ENCODE peak calls at places on chromosomes 1 and 21, in four cellular contexts. One of them, this sample, is unnamed.

GRCh38 chr21:37474342-37474741 is 107.8 kb downstream of the DYRK1A start:
- DNase-seq in hepatocyte: no peak
- DNase-seq in HT1080: no peak
- DNase-seq in CMK: no peak
- DNase-seq in this sample: no peak

GRCh38 chr21:27759091-27759659 is 792.3 kb upstream of the ADAMTS5 start:
- DNase-seq in hepatocyte: peak; percentile 31
- DNase-seq in HT1080: no peak
- DNase-seq in CMK: no peak
- DNase-seq in this sample: no peak

GRCh38 chr1:22747021-22747734 is 36.5 kb downstream of the EPHB2 start:
- DNase-seq in hepatocyte: no peak
- DNase-seq in HT1080: peak; percentile 98
- DNase-seq in CMK: no peak
- DNase-seq in this sample: no peak

GRCh38 chr21:21084179-21084578 is 86.0 kb downstream of the NCAM2 start:
- DNase-seq in hepatocyte: no peak
- DNase-seq in HT1080: no peak
- DNase-seq in CMK: no peak
- DNase-seq in this sample: no peak

GRCh38 chr21:20997633-20998455 is at the start of gene NCAM2:
- DNase-seq in hepatocyte: peak; percentile 89
- DNase-seq in HT1080: no peak
- DNase-seq in CMK: peak; percentile 70
- DNase-seq in this sample: peak; percentile 72

GRCh38 chr1:84435159-84435558 is 36.9 kb downstream of the DNASE2B start:
- DNase-seq in hepatocyte: no peak
- DNase-seq in HT1080: no peak
- DNase-seq in CMK: no peak
- DNase-seq in this sample: no peak

GRCh38 chr21:34926784-34927548 is 122.1 kb downstream of the RUNX1 start:
- DNase-seq in hepatocyte: peak; percentile 73
- DNase-seq in HT1080: peak; percentile 34
- DNase-seq in CMK: no peak
- DNase-seq in this sample: no peak

GRCh38 chr1:107183011-107183410 is 42.2 kb downstream of the NTNG1 start:
- DNase-seq in hepatocyte: no peak
- DNase-seq in HT1080: no peak
- DNase-seq in CMK: no peak
- DNase-seq in this sample: no peak

GRCh38 chr1:30485072-30485471 is 238.3 kb downstream of the MATN1 start:
- DNase-seq in hepatocyte: no peak
- DNase-seq in HT1080: no peak
- DNase-seq in CMK: no peak
- DNase-seq in this sample: no peak

GRCh38 chr21:36917487-36918158 is 48.8 kb downstream of the HLCS start:
- DNase-seq in hepatocyte: peak; percentile 72
- DNase-seq in HT1080: peak; percentile 20
- DNase-seq in CMK: no peak
- DNase-seq in this sample: peak; percentile 40

GRCh38 chr21:46005081-46005480 is 23.5 kb downstream of the COL6A1 start:
- DNase-seq in hepatocyte: no peak
- DNase-seq in HT1080: no peak
- DNase-seq in CMK: no peak
- DNase-seq in this sample: no peak

GRCh38 chr1:23370744-23371710 is 1.4 kb upstream of the ZNF436 start:
- DNase-seq in hepatocyte: peak; percentile 57
- DNase-seq in HT1080: no peak
- DNase-seq in CMK: peak; percentile 37
- DNase-seq in this sample: no peak

GRCh38 chr1:25800538-25801377 is 765 bp downstream of the SELENON start:
- DNase-seq in hepatocyte: no peak
- DNase-seq in HT1080: no peak
- DNase-seq in CMK: no peak
- DNase-seq in this sample: no peak

GRCh38 chr1:228287541-228288425 is 79.9 kb downstream of the OBSCN start:
- DNase-seq in hepatocyte: no peak
- DNase-seq in HT1080: no peak
- DNase-seq in CMK: no peak
- DNase-seq in this sample: no peak

GRCh38 chr1:173377266-173377665 is 99.9 kb upstream of the PRDX6 start:
- DNase-seq in hepatocyte: no peak
- DNase-seq in HT1080: no peak
- DNase-seq in CMK: no peak
- DNase-seq in this sample: no peak

GRCh38 chr1:37759451-37759850 is 5.5 kb downstream of the EPHA10 start:
- DNase-seq in hepatocyte: no peak
- DNase-seq in HT1080: no peak
- DNase-seq in CMK: no peak
- DNase-seq in this sample: no peak

GRCh38 chr1:59985901-59986735 is 59.5 kb upstream of the CYP2J2 start:
- DNase-seq in hepatocyte: peak; percentile 26
- DNase-seq in HT1080: no peak
- DNase-seq in CMK: no peak
- DNase-seq in this sample: no peak

GRCh38 chr1:33319949-33320618 is 814 bp downstream of the A3GALT2 start:
- DNase-seq in hepatocyte: no peak
- DNase-seq in HT1080: no peak
- DNase-seq in CMK: no peak
- DNase-seq in this sample: no peak

GRCh38 chr1:214603819-214604252 is 841 bp downstream of the CENPF start:
- DNase-seq in hepatocyte: no peak
- DNase-seq in HT1080: peak; percentile 25
- DNase-seq in CMK: no peak
- DNase-seq in this sample: no peak

GRCh38 chr1:27154469-27154990 is 395 bp downstream of the SLC9A1 start:
- DNase-seq in hepatocyte: no peak
- DNase-seq in HT1080: no peak
- DNase-seq in CMK: no peak
- DNase-seq in this sample: no peak

GRCh38 chr1:30323841-30324240 is 399.5 kb downstream of the MATN1 start:
- DNase-seq in hepatocyte: no peak
- DNase-seq in HT1080: no peak
- DNase-seq in CMK: no peak
- DNase-seq in this sample: peak; percentile 10

GRCh38 chr1:25799758-25800537 is at the start of gene SELENON:
- DNase-seq in hepatocyte: peak; percentile 75
- DNase-seq in HT1080: peak; percentile 54
- DNase-seq in CMK: peak; percentile 95
- DNase-seq in this sample: peak; percentile 60

GRCh38 chr1:204578867-204579664 is 62.9 kb downstream of the MDM4 start:
- DNase-seq in hepatocyte: no peak
- DNase-seq in HT1080: no peak
- DNase-seq in CMK: no peak
- DNase-seq in this sample: peak; percentile 31

GRCh38 chr1:36703526-36704208 is 221.0 kb upstream of the CSF3R start:
- DNase-seq in hepatocyte: peak; percentile 91
- DNase-seq in HT1080: peak; percentile 67
- DNase-seq in CMK: peak; percentile 63
- DNase-seq in this sample: peak; percentile 76

GRCh38 chr1:21914880-21915640 is 22.1 kb downstream of the HSPG2 start:
- DNase-seq in hepatocyte: no peak
- DNase-seq in HT1080: no peak
- DNase-seq in CMK: no peak
- DNase-seq in this sample: peak; percentile 84

GRCh38 chr1:15767941-15768340 is 9.3 kb downstream of the FBLIM1 start:
- DNase-seq in hepatocyte: no peak
- DNase-seq in HT1080: no peak
- DNase-seq in CMK: no peak
- DNase-seq in this sample: no peak